ENCODE peak calls at places on chromosomes 13 and 19, in four cellular contexts. Q is neuronal stem cell, L is H9, M is psoas muscle. B is an unnamed sample.

GRCh38 chr19:5395541-5395940 is 54.9 kb upstream of the PTPRS start:
- DNase-seq in Q (no peak), M (no peak), L (no peak), B (no peak)

GRCh38 chr13:102100234-102100633 is 301.6 kb downstream of the FGF14 start:
- DNase-seq in M (no peak), L (no peak), Q (no peak), B (no peak)

GRCh38 chr13:114269281-114269770 is 12.1 kb upstream of the UPF3A start:
- DNase-seq in M (no peak), L (no peak), Q (no peak), B (no peak)

GRCh38 chr13:60696602-60697001 is 299.6 kb downstream of the TDRD3 start:
- DNase-seq in M (no peak), Q (no peak), L (no peak), B (no peak)

GRCh38 chr13:24052547-24052981 is 108.0 kb upstream of the SPATA13 start:
- DNase-seq in M (no peak), Q (no peak), L (no peak), B (no peak)

GRCh38 chr13:73872397-73872796 is 261.8 kb downstream of the KLF12 start:
- DNase-seq in Q (no peak), M (no peak), L (no peak), B (no peak)

GRCh38 chr19:54803410-54803809 is at the start of gene KIR2DL4:
- DNase-seq in Q (no peak), M (no peak), L (no peak), B (no peak)

GRCh38 chr19:13155472-13156284 is 5.5 kb downstream of the IER2 start:
- DNase-seq in Q (peak; percentile 83), M (peak; percentile 88), L (peak; percentile 94), B (peak; percentile 90)

GRCh38 chr13:100100115-100100879 is 11.4 kb downstream of the PCCA start:
- DNase-seq in M (no peak), Q (no peak), L (no peak), B (no peak)

DNA sequence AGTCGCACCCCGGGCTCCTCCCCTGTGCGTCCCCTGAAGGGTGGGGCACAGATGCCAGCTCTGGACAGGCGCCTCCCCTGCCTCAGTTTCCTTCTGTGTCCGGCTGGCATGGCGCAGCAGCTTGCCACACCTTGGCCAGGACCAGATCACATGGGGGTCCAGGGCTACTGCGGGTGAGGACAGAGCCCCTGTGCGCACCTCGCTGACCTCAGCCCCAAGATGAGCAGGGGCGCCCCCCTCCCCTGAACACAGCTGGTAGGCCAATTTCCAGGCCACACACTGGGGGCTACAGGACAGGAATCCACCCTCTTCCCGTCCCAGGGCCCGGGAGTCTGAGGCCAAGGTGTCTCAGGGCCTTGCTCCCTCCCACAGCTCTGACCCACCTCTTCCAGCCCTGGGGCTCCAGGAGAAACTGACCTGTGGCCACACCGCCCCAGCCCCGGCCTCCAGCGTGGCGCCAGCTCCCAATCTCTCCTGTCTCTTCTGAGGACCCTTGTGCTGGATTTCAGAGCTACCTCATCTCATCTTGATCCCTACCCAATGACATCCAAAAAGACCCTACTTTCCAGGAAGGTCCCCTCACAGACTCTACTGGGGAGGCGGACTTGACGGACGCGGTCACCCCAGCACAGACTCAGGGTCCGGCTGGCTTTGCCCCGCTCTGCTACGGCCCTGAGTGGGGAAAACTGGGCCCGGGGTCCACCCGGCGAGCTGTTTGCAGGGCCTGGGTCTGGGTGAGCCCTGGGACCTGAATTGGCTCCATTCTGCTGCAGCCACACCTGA is 28.2 kb downstream of the SBNO2 start:
- DNase-seq in Q (no peak), M (no peak), L (no peak), B (no peak)
- H3K27ac ChIP-seq in Q (no peak overlapping the region), M (no peak overlapping the region), L (no peak overlapping the region), B (no peak overlapping the region)

DNA sequence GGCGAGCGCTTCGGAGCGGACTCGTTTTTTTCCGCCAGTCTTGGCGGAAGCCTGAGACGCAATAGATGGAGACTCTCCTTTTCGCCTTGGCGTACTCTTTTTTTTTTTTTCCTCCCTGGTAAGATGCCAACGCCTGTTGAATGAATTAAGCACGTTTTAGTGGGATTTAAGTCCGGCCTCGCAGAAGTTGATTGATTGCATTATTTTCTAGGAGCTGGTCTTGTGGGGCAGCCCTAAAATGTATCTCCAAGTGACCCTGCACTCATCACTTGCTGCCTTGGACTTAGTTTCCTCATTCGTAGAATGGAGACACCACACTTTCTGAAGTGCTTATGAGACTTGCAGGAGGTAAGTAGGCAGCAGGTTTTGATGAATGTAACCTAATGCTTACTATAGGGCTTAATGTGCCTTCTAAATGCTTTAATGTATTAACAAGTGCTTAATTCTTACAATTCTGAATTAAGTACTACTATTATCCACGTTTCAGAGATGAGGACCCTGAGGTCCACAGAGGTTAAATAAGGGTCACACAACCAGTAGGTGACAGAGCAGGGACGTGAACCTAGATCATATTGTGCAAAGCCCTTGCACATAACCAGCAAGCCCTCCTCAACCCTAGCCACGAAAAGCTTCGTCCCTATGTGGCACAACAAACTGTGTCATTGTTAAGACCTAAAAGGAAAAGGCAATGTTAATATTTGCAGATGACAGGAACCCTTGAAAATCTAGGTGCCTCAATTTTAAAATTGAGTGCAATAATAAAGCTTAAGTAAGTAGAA is 477 bp upstream of the ARGLU1 start:
- DNase-seq in M (no peak), Q (no peak), L (no peak), B (no peak)
- H3K27ac ChIP-seq in M (peak overlapping the region; percentile 87), Q (no peak overlapping the region), L (no peak overlapping the region), B (peak overlapping the region; percentile 98)

DNA sequence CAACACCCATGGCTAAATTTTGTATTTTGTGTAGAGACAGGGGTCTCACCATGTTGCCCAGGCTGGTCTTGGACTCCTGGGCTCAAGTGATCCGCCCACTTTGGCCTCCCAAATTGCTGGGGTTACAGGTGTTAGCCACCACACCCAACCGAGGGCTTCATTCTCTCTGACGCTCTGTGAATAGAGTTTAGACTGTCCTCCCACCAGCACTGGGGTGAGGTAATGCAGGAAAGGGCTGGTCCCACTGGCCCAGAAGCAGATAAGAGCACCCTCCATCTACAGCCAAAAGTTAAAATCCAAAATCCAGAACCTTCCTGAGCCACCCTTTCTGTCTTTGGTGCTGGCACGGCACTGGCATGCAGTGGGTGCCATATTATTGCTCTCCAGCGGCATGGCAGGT is 31.8 kb upstream of the HOMER3 start:
- DNase-seq in M (no peak), L (no peak), Q (no peak), B (no peak)
- H3K27ac ChIP-seq in M (peak overlapping the region; percentile 50), L (no peak overlapping the region), Q (no peak overlapping the region), B (peak overlapping the region; percentile 13)

GRCh38 chr13:46659413-46660065 is 106.6 kb downstream of the LRCH1 start:
- DNase-seq in Q (no peak), M (no peak), L (no peak), B (no peak)
- H3K27ac ChIP-seq in Q (no peak overlapping the region), M (no peak overlapping the region), L (no peak overlapping the region), B (no peak overlapping the region)

DNA sequence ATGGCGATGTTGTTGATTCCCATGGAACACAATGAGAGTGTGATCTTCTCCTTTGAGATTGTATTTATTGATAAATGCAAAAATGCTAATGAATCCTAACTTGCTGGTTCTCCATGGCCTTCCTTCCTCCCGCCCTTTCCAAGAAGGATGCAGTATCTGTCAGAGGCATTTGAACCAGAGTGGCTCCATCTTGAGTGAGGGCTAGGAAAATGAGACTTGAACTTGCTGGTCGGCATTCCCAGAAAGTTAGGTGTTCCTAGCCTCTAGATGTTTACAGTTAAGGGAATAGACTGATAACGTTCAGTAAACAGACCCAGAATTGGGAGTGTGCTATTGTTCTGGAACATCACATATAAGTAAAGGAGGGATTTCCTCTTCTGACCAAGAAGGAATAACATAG is 44.2 kb upstream of the PSG2 start:
- DNase-seq in L (no peak), Q (no peak), M (no peak), B (no peak)
- H3K27ac ChIP-seq in L (no peak overlapping the region), Q (no peak overlapping the region), M (no peak overlapping the region), B (no peak overlapping the region)

GRCh38 chr13:31947105-31947504 is 84.5 kb upstream of the FRY start:
- DNase-seq in M (no peak), L (no peak), Q (no peak), B (no peak)

GRCh38 chr13:31950121-31950810 is 81.3 kb upstream of the FRY start:
- DNase-seq in Q (no peak), M (no peak), L (no peak), B (no peak)

GRCh38 chr13:31946091-31946770 is 85.3 kb upstream of the FRY start:
- DNase-seq in Q (no peak), M (no peak), L (no peak), B (no peak)

GRCh38 chr13:31945202-31945978 is 86.2 kb upstream of the FRY start:
- DNase-seq in Q (no peak), M (peak; percentile 84), L (peak; percentile 39), B (peak; percentile 82)

GRCh38 chr13:31947506-31947905 is 84.1 kb upstream of the FRY start:
- DNase-seq in L (no peak), Q (no peak), M (no peak), B (no peak)
- H3K27ac ChIP-seq in L (no peak overlapping the region), Q (no peak overlapping the region), M (no peak overlapping the region), B (no peak overlapping the region)

GRCh38 chr19:10568826-10569651 is at the start of gene CDKN2D:
- DNase-seq in Q (peak; percentile 99), L (peak; percentile 100), M (peak; percentile 100), B (peak; percentile 100)

GRCh38 chr19:10567696-10568443 is 909 bp downstream of the CDKN2D start:
- DNase-seq in L (no peak), M (no peak), Q (no peak), B (no peak)

GRCh38 chr19:10566408-10566657 is 523 bp upstream of the KRI1 start:
- DNase-seq in M (no peak), L (no peak), Q (no peak), B (no peak)

GRCh38 chr19:10566658-10567410 is 1.0 kb upstream of the KRI1 start:
- DNase-seq in L (no peak), M (peak; percentile 63), Q (no peak), B (no peak)

DNA sequence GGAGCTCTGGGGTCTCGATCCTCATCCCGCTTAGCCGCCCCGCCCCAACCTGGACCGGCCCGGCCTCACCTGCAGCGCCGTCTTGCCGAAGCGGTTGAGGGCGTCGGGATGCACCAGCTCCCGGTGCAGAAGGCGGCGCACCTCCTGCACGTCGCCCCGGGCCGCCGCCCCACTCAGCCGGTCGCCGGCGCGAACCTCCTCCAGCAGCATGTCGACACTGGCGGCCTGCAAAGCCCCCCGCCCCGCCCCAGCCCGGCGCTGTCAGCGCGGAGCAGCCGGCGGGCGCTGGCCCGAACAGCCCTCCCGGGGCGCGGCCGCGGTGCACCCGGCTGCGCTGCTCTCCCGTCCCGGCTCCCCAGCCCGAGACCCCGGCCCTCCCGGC is 344 bp downstream of the CDKN2D start:
- DNase-seq in M (no peak), L (peak; percentile 69), Q (no peak), B (peak; percentile 80)
- H3K27ac ChIP-seq in M (peak overlapping the region; percentile 74), L (no peak overlapping the region), Q (no peak overlapping the region), B (peak overlapping the region; percentile 87)